ENCODE peak calls at places on chromosomes 16 and 17, in four cellular contexts. One of them, this sample, is unnamed.

GRCh38 chr17:29873476-29873875 is 56.6 kb downstream of the SSH2 start:
- DNase-seq in ascending aorta: no peak
- DNase-seq in ovary: no peak
- DNase-seq in tibial nerve: no peak
- DNase-seq in this sample: no peak

GRCh38 chr17:64736804-64737492 is 74.8 kb upstream of the SMURF2 start:
- DNase-seq in ovary: no peak
- DNase-seq in tibial nerve: no peak
- DNase-seq in ascending aorta: no peak
- DNase-seq in this sample: no peak

GRCh38 chr17:10117085-10117484 is 81.3 kb downstream of the GAS7 start:
- DNase-seq in ascending aorta: no peak
- DNase-seq in tibial nerve: no peak
- DNase-seq in ovary: no peak
- DNase-seq in this sample: no peak

GRCh38 chr16:59558679-59559078 is 824.6 kb upstream of the GOT2 start:
- DNase-seq in ovary: no peak
- DNase-seq in ascending aorta: no peak
- DNase-seq in tibial nerve: no peak
- DNase-seq in this sample: no peak

GRCh38 chr17:19567216-19568015 is 33.8 kb downstream of the SLC47A1 start:
- DNase-seq in tibial nerve: no peak
- DNase-seq in ovary: no peak
- DNase-seq in ascending aorta: no peak
- DNase-seq in this sample: no peak

GRCh38 chr17:6510321-6511023 is 45.9 kb downstream of the PITPNM3 start:
- DNase-seq in ovary: no peak
- DNase-seq in tibial nerve: no peak
- DNase-seq in ascending aorta: no peak
- DNase-seq in this sample: no peak

GRCh38 chr17:17757391-17757791 is 76.1 kb downstream of the RAI1 start:
- DNase-seq in ascending aorta: no peak
- DNase-seq in tibial nerve: no peak
- DNase-seq in ovary: no peak
- DNase-seq in this sample: no peak

GRCh38 chr16:15874745-15875314 is 13.6 kb downstream of the CEP20 start:
- DNase-seq in tibial nerve: peak; percentile 61
- DNase-seq in ascending aorta: peak; percentile 75
- DNase-seq in ovary: peak; percentile 66
- DNase-seq in this sample: peak; percentile 30

GRCh38 chr17:81682565-81683207 is 911 bp downstream of the ARL16 start:
- DNase-seq in ascending aorta: no peak
- DNase-seq in ovary: no peak
- DNase-seq in tibial nerve: no peak
- DNase-seq in this sample: no peak

GRCh38 chr16:57125969-57126368 is 33.6 kb downstream of the CPNE2 start:
- DNase-seq in ovary: no peak
- DNase-seq in tibial nerve: no peak
- DNase-seq in ascending aorta: no peak
- DNase-seq in this sample: no peak

GRCh38 chr17:33284022-33284421 is 9.1 kb downstream of the ASIC2 start:
- DNase-seq in ovary: peak; percentile 71
- DNase-seq in ascending aorta: peak; percentile 73
- DNase-seq in tibial nerve: peak; percentile 24
- DNase-seq in this sample: no peak

GRCh38 chr17:57946798-57947358 is 8.3 kb downstream of the CUEDC1 start:
- DNase-seq in tibial nerve: no peak
- DNase-seq in ascending aorta: no peak
- DNase-seq in ovary: peak; percentile 54
- DNase-seq in this sample: peak; percentile 93

GRCh38 chr16:48164907-48165715 is 9.3 kb upstream of the ABCC12 start:
- DNase-seq in tibial nerve: peak; percentile 68
- DNase-seq in ascending aorta: peak; percentile 84
- DNase-seq in ovary: peak; percentile 62
- DNase-seq in this sample: peak; percentile 51

GRCh38 chr17:62705781-62706597 is 78.5 kb downstream of the MRC2 start:
- DNase-seq in ovary: no peak
- DNase-seq in tibial nerve: no peak
- DNase-seq in ascending aorta: no peak
- DNase-seq in this sample: no peak

GRCh38 chr17:78355045-78355641 is 4.7 kb downstream of the SOCS3 start:
- DNase-seq in tibial nerve: no peak
- DNase-seq in ovary: no peak
- DNase-seq in ascending aorta: no peak
- DNase-seq in this sample: no peak

GRCh38 chr17:42438600-42439567 is 15.8 kb upstream of the CAVIN1 start:
- DNase-seq in tibial nerve: peak; percentile 46
- DNase-seq in ascending aorta: no peak
- DNase-seq in ovary: no peak
- DNase-seq in this sample: no peak

GRCh38 chr17:27076814-27077213 is 217.1 kb upstream of the WSB1 start:
- DNase-seq in ascending aorta: no peak
- DNase-seq in tibial nerve: no peak
- DNase-seq in ovary: no peak
- DNase-seq in this sample: no peak

GRCh38 chr17:60315650-60316049 is 76.3 kb downstream of the USP32 start:
- DNase-seq in tibial nerve: no peak
- DNase-seq in ascending aorta: no peak
- DNase-seq in ovary: no peak
- DNase-seq in this sample: no peak
- TF ChIP-seq CTCF in tibial nerve: no peak
- TF ChIP-seq CTCF in ascending aorta: no peak
- TF ChIP-seq CTCF in ovary: no peak
- TF ChIP-seq CTCF in this sample: no peak

GRCh38 chr16:67396159-67396774 is 3.0 kb upstream of the TPPP3 start:
- DNase-seq in ascending aorta: peak; percentile 82
- DNase-seq in tibial nerve: peak; percentile 58
- DNase-seq in ovary: peak; percentile 79
- DNase-seq in this sample: no peak

GRCh38 chr16:67393790-67394270 is 532 bp upstream of the TPPP3 start:
- DNase-seq in ascending aorta: no peak
- DNase-seq in tibial nerve: no peak
- DNase-seq in ovary: no peak
- DNase-seq in this sample: no peak

GRCh38 chr16:67395458-67396158 is 2.3 kb upstream of the TPPP3 start:
- DNase-seq in ovary: no peak
- DNase-seq in tibial nerve: no peak
- DNase-seq in ascending aorta: no peak
- DNase-seq in this sample: no peak

GRCh38 chr16:67394271-67395104 is 1.2 kb upstream of the TPPP3 start:
- DNase-seq in tibial nerve: no peak
- DNase-seq in ovary: peak; percentile 39
- DNase-seq in ascending aorta: peak; percentile 67
- DNase-seq in this sample: no peak

GRCh38 chr16:67395105-67395457 is 1.8 kb upstream of the TPPP3 start:
- DNase-seq in ascending aorta: no peak
- DNase-seq in ovary: peak; percentile 28
- DNase-seq in tibial nerve: no peak
- DNase-seq in this sample: no peak
- H3K27me3 ChIP-seq in ascending aorta: peaks cover 15% of the 10 kb centered on the region
- H3K27me3 ChIP-seq in ovary: no peaks in the 10 kb centered on the region
- H3K27me3 ChIP-seq in tibial nerve: no peaks in the 10 kb centered on the region
- H3K27me3 ChIP-seq in this sample: peaks cover 20% of the 10 kb centered on the region

DNA sequence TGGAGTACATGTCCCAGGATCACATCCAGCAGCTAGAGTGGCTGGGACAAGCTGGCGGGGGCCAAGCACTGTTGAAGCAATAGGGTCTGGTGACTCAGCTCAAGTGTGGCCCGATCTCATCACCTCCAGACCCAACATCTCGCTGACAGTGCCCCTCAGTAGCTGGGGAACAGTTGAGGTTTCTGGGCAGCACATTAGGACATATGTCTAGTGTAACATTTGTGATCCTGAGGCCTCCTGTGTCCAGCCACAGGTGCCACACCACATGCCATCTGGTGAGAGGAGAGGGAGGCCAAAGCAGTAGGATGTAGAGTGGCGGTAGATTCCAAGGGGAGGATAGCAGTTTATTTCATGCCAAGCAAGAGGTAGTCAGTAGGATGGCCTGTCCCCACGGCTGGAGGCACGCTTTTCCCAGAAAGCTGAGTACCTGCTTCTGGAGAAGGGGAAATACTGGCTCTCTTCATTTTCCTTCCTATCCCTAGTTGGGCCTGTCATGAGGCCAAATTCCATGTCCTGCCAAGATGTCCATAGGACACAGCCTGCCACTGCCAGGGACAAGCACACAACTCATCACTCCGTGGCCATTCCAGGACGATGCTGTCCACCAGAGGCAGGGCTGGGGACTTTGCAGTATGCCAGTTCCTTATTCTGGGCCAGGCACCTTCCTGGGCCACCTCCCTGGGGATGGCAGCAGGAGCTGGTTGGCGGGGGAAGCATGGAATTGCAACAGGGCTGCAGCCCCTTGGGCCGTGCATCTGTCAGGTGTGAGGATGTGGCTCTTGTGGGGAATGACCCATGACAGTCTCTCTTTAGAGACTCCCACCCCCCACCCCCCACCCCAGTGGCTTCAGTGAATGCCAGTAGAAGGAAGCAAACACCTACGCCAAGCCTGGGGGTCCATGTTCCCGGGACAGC is 24.0 kb downstream of the GGA3 start:
- DNase-seq in tibial nerve: no peak
- DNase-seq in ascending aorta: no peak
- DNase-seq in ovary: no peak
- DNase-seq in this sample: no peak
- TF ChIP-seq CTCF in tibial nerve: no peak
- TF ChIP-seq CTCF in ascending aorta: no peak
- TF ChIP-seq CTCF in ovary: no peak
- TF ChIP-seq CTCF in this sample: no peak

DNA sequence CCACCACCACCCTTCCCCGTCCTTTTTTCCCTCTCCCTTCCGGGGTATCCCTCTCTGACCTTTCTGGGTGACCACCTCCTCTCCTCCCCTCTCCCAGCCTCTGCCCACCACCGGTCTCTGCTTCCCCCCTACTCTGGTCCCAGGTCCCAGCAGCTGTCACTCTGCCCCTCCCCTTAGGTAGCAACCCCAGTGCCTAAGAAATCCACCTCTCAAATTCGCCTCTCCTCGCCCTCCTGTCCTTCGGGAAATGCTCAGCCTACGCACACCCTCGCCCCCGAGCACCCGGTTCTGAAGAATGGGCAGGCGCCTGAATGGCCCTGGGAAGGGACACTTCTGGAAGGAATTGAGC is 775 bp upstream of the SP6 start:
- DNase-seq in ovary: no peak
- DNase-seq in ascending aorta: no peak
- DNase-seq in tibial nerve: no peak
- DNase-seq in this sample: no peak
- H3K27me3 ChIP-seq in ovary: no peaks in the 10 kb centered on the region
- H3K27me3 ChIP-seq in ascending aorta: peaks cover 51% of the 10 kb centered on the region
- H3K27me3 ChIP-seq in tibial nerve: peaks cover 100% of the 10 kb centered on the region
- H3K27me3 ChIP-seq in this sample: peaks cover 81% of the 10 kb centered on the region

DNA sequence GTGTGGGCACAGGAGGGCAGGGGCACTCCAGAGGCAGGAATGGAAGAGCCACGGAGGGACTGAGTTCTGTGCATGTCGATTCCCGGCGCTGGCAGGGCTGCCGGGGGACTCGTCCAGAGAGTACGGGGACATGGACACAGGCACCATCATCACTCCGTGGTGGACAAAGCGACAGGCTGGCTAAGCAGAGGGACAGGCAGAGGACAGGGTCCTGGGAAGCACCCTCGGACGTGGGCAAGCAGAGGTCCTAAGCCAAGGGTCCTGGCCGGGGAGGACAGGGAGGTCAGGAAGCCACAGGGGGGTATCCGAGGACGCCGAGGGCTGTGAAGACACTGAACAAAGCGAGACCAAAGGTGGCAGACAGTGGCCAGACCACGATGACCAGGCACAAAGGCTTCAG is 44.3 kb upstream of the ENPP7 start:
- DNase-seq in ovary: no peak
- DNase-seq in ascending aorta: no peak
- DNase-seq in tibial nerve: no peak
- DNase-seq in this sample: no peak
- TF ChIP-seq CTCF in ovary: no peak
- TF ChIP-seq CTCF in ascending aorta: no peak
- TF ChIP-seq CTCF in tibial nerve: no peak
- TF ChIP-seq CTCF in this sample: no peak

DNA sequence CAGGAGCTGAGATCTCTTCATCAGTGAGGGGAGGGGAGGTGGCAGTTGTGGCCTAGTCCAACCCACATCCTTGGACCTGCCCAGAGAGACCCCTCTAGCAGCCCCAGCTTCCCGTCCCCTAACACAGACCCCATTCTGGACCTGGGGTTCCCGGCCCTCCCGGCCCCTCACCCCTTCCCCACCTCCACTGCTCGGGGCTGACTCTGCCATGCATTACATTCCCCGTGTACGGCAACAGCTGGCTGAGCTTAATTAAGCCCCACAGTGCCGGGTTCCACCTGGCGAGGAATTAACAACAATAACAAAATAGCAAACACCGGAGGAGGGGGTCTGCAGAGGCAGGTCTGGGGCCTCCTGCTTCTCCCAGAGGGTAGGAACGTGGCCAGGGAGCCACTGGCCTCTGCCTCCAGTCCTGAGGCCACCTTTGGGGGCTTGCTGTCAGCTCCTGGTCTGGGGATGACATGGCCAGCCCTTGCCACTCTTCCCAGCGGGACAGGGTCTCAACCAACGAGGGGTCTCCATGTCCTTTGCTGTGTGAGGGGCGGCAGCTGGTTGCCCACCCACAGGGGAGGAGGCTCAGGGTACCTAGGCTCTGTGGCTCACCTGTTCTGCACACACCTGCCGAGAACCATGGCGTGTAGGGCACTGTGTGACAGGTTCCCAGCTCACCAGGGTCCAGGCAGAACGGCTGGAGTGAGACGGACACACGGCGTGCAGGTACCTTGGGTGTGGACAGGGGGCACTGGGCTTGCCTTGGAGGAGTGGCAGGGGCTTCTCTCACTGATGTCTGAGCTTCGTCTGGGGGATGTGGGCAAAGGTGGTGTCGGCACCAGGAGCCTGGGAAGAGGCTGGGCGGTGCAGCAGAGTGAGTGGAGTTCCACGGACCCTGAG is 46.9 kb upstream of the CBFA2T3 start:
- DNase-seq in ascending aorta: no peak
- DNase-seq in ovary: no peak
- DNase-seq in tibial nerve: no peak
- DNase-seq in this sample: no peak
- H3K27me3 ChIP-seq in ascending aorta: no peaks in the 10 kb centered on the region
- H3K27me3 ChIP-seq in ovary: no peaks in the 10 kb centered on the region
- H3K27me3 ChIP-seq in tibial nerve: peaks cover 12% of the 10 kb centered on the region
- H3K27me3 ChIP-seq in this sample: no peaks in the 10 kb centered on the region

GRCh38 chr16:69812213-69813014 is 50.3 kb downstream of the WWP2 start:
- DNase-seq in tibial nerve: no peak
- DNase-seq in ascending aorta: peak; percentile 46
- DNase-seq in ovary: no peak
- DNase-seq in this sample: no peak
- TF ChIP-seq CTCF in tibial nerve: no peak
- TF ChIP-seq CTCF in ascending aorta: no peak
- TF ChIP-seq CTCF in ovary: no peak
- TF ChIP-seq CTCF in this sample: no peak

This sample was measured in HL-60.